ENCODE peak calls at places on chromosomes 5 and 9, in four cellular contexts. C is HepG2, U is transverse colon, G is left ventricle myocardium inferior. O is an unnamed sample. For H3K36me3, the result is how much of the 10 kb centered on the place peaks cover.

GRCh38 chr9:137055385-137056364 is 1.8 kb upstream of the ENTPD2 start:
- DNase-seq in G (peak), C (peak), U (peak), O (no peak)

GRCh38 chr9:130241198-130241535 is 24.4 kb upstream of the HMCN2 start:
- DNase-seq in G (no peak), C (no peak), U (no peak), O (no peak)

GRCh38 chr5:54719384-54720306 is 202.1 kb downstream of the SNX18 start:
- DNase-seq in C (no peak), U (no peak), G (peak), O (no peak)

GRCh38 chr5:151798674-151799073 is 26.9 kb downstream of the G3BP1 start:
- DNase-seq in G (no peak), U (no peak), C (no peak), O (no peak)

GRCh38 chr5:135596364-135596763 is 17.6 kb upstream of the CXCL14 start:
- DNase-seq in G (no peak), C (no peak), U (no peak), O (no peak)

GRCh38 chr5:132687995-132688394 is 14.2 kb downstream of the IL4 start:
- DNase-seq in G (no peak), C (no peak), U (no peak), O (no peak)

GRCh38 chr5:132411382-132411925 is 41.9 kb downstream of the SLC22A5 start:
- DNase-seq in U (peak), G (no peak), C (no peak), O (no peak)

GRCh38 chr5:156356238-156356637 is 29.3 kb downstream of the SGCD start:
- DNase-seq in C (no peak), U (no peak), G (no peak), O (no peak)

GRCh38 chr9:18424132-18424531 is 49.8 kb upstream of the ADAMTSL1 start:
- DNase-seq in G (no peak), U (no peak), C (no peak), O (no peak)

GRCh38 chr9:87497604-87498045 is at the start of gene DAPK1:
- DNase-seq in C (peak), U (peak), G (peak), O (peak)

GRCh38 chr9:79371948-79372555 is 199.7 kb upstream of the TLE4 start:
- DNase-seq in C (no peak), G (no peak), U (no peak), O (no peak)

GRCh38 chr9:116190997-116191396 is 37.4 kb downstream of the PAPPA start:
- DNase-seq in C (no peak), U (no peak), G (no peak), O (no peak)

GRCh38 chr9:23015557-23015956 is 568.9 kb downstream of the DMRTA1 start:
- DNase-seq in G (no peak), C (no peak), U (no peak), O (no peak)

GRCh38 chr5:33788922-33789321 is 102.9 kb downstream of the ADAMTS12 start:
- DNase-seq in C (no peak), G (no peak), U (no peak), O (no peak)

GRCh38 chr9:133347515-133347984 is 381 bp downstream of the MED22 start:
- DNase-seq in U (peak), C (no peak), G (peak), O (peak)

GRCh38 chr9:12819436-12820185 is 44.8 kb downstream of the LURAP1L start:
- DNase-seq in G (no peak), U (peak), C (peak), O (peak)

GRCh38 chr5:144207875-144208444 is 37.3 kb downstream of the KCTD16 start:
- DNase-seq in G (no peak), C (no peak), U (no peak), O (no peak)

GRCh38 chr9:109753308-109753707 is 26.7 kb upstream of the PALM2AKAP2 start:
- DNase-seq in U (no peak), C (no peak), G (no peak), O (no peak)

GRCh38 chr5:94707359-94707758 is 88.9 kb downstream of the SLF1 start:
- DNase-seq in U (no peak), G (no peak), C (no peak), O (no peak)

GRCh38 chr9:135898634-135899407 is 8.5 kb downstream of the CAMSAP1 start:
- DNase-seq in G (no peak), U (no peak), C (no peak), O (no peak)

GRCh38 chr5:16754086-16754485 is 137.3 kb upstream of the RETREG1 start:
- DNase-seq in U (no peak), G (no peak), C (no peak), O (no peak)

GRCh38 chr9:28206280-28206679 is 633.0 kb upstream of the C9orf72 start:
- DNase-seq in C (no peak), G (no peak), U (no peak), O (no peak)

GRCh38 chr5:67190856-67191255 is 5.7 kb downstream of the CD180 start:
- DNase-seq in C (no peak), U (no peak), G (no peak), O (no peak)

GRCh38 chr9:108180511-108180910 is 675.3 kb downstream of the ACTL7B start:
- DNase-seq in G (no peak), C (no peak), U (peak), O (no peak)

GRCh38 chr5:148443998-148444397 is 60.2 kb downstream of the FBXO38 start:
- DNase-seq in C (peak), U (peak), G (no peak), O (peak)

GRCh38 chr9:108972626-108973209 is 38.5 kb downstream of the ABITRAM start:
- DNase-seq in C (no peak), G (no peak), U (no peak), O (no peak)

GRCh38 chr5:37133939-37134338 is 115.2 kb downstream of the CPLANE1 start:
- DNase-seq in U (no peak), G (no peak), C (no peak), O (no peak)

GRCh38 chr5:43358338-43358737 is 45.1 kb upstream of the HMGCS1 start:
- DNase-seq in C (no peak), G (no peak), U (no peak), O (no peak)

GRCh38 chr5:150486402-150487198 is 21.3 kb upstream of the NDST1 start:
- DNase-seq in C (peak), G (peak), U (peak), O (peak)

GRCh38 chr5:157651623-157652376 is 438 bp downstream of the SOX30 start:
- DNase-seq in C (no peak), U (peak), G (peak), O (peak)

GRCh38 chr9:7637073-7637472 is 162.5 kb downstream of the DMAC1 start:
- DNase-seq in U (no peak), C (no peak), G (no peak), O (no peak)

DNA sequence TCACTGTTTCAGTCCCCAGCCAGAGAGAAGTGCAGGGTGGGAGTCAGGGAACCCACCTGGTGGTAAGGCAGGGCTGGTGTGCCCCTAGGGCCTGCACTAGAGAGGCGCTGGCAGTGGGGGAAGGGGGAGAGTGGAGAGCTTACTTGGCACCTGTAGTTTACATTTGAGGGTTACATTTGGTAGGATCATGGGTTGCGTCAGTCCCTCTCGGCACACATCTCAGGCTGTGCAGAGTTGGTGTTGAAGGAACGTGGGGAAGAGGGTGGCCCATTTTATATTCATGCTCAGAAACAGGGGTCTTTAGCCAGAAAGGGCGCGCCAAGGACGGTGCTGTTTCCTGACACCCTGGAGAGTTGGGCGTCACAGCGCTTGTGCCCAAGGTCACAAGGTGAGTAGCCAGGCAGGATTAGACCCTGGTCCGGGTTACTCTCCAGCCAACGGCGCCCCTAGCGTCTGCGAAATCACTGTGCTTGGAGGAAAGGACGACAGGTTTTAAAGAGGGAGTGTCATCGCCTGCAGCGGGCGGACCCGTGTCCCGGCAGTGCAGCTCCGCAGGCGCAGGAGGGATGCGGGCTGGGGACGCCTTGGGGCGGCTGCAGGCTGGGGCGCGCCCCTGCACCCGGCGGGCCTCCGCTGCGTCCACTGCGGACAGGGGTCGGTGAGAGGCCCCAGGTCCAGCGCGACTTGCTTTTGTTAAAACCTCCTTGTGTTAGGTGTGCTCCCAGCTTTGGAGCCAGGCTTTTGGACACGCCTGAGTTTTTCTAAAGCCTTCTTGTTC is 272.6 kb downstream of the FANCC start:
- DNase-seq in U (peak), C (no peak), G (peak), O (peak)
- H3K4me3 ChIP-seq in U (peak), C (no peak), G (peak), O (no peak)

GRCh38 chr5:95895223-95895622 is 66.4 kb downstream of the ELL2 start:
- DNase-seq in U (no peak), C (no peak), G (no peak), O (no peak)
- H3K36me3 ChIP-seq in U (under half), C (under half), G (half or more), O (under half)

GRCh38 chr5:95241-95980 is 3.4 kb downstream of the PLEKHG4B start:
- DNase-seq in G (no peak), C (no peak), U (no peak), O (no peak)

GRCh38 chr5:93221-93980 is 1.4 kb downstream of the PLEKHG4B start:
- DNase-seq in C (no peak), G (no peak), U (no peak), O (no peak)

GRCh38 chr5:99815-100214 is 7.8 kb downstream of the PLEKHG4B start:
- DNase-seq in C (no peak), U (no peak), G (no peak), O (no peak)

GRCh38 chr5:94113-94892 is 2.3 kb downstream of the PLEKHG4B start:
- DNase-seq in U (no peak), G (no peak), C (no peak), O (no peak)

DNA sequence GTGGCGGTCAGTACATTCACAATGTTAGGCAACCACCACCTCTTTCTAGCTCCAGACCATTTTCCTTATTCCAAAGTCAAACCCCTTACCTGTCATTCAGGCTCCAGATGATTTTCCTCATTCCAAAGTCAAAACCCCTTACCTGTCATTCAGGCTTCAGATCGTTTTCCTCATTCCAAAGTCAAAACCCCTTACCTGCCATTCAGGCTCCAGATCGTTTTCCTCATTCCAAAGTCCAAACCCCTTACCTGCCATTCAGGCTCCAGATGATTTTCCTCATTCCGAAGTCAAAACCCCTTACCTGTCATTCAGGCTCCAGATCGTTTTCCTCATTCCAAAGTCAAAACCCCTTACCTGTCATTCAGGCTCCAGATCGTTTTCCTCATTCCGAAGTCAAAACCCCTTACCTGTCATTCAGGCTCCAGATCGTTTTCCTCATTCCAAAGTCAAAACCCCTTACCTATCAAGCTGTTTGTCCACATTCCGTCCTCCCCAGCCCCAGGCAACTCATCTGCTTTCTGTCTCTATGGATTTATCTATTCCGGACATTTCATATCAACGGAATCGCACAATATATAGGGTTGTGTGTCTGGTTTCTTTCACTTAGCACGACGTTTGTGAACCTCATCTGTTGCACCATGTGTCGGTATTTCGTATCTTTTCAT is 5.1 kb downstream of the PLEKHG4B start:
- DNase-seq in U (no peak), C (no peak), G (no peak), O (no peak)
- H3K4me3 ChIP-seq in U (no peak), C (no peak), G (no peak), O (no peak)

GRCh38 chr9:98195671-98196070 is 3.2 kb upstream of the CORO2A start:
- DNase-seq in U (no peak), G (no peak), C (no peak), O (no peak)

GRCh38 chr9:98191615-98192502 is 578 bp downstream of the CORO2A start:
- DNase-seq in C (no peak), U (peak), G (no peak), O (peak)

GRCh38 chr9:98191210-98191609 is 1.2 kb downstream of the CORO2A start:
- DNase-seq in U (no peak), G (no peak), C (no peak), O (peak)

GRCh38 chr9:98192503-98193335 is at the start of gene CORO2A:
- DNase-seq in U (peak), C (peak), G (peak), O (peak)

DNA sequence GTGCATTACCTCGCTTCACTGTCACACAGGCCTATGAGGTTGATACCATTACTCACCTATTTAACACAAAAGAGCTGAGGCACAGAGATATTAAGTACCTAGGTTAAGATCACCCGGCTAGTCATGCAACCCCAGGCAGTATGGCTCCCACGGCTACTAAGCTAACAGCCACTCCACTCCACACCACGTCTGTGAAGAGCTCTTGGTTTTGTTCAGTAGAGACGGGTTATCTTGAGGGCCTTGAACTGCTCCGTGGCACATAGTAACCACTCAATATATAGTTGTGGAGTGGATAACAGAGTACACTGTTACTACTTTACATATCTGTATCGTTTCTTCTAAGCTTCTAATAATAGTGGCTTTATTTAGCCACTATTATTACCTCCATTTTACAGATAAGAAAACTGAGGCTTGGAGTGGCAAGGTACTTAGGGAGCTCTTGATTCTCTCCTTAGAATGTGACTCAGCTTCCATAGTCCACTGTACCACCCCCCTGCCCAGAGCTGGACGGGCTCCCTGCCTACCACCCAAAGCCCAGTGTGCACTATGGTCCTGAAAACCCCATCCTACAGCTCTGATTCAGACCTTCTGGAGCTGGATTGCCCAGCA is 1.0 kb upstream of the CORO2A start:
- DNase-seq in C (no peak), U (no peak), G (no peak), O (no peak)
- H3K36me3 ChIP-seq in C (under half), U (under half), G (under half), O (under half)

DNA sequence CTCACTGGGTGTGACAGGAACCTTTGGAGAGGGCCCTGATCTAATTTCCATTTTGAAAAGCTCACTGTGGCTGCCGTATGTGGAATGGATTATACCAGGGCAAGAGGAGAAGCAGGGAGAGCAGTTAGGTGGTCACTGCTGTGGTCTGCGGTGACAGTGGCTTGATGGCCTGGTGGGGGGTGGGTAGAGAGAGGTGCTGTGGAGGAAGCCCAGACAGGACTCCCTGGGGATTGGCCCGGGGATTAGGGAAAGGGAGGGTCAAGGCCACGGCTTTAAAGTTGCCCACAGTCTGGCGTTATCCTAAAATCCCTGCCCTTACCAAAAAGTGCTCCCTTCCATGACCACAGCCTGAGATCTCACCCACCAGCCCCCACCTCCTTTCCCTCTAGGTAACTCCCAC is 4.7 kb downstream of the B4GALT7 start:
- DNase-seq in C (no peak), U (no peak), G (no peak), O (no peak)
- H3K4me3 ChIP-seq in C (no peak), U (no peak), G (no peak), O (no peak)

DNA sequence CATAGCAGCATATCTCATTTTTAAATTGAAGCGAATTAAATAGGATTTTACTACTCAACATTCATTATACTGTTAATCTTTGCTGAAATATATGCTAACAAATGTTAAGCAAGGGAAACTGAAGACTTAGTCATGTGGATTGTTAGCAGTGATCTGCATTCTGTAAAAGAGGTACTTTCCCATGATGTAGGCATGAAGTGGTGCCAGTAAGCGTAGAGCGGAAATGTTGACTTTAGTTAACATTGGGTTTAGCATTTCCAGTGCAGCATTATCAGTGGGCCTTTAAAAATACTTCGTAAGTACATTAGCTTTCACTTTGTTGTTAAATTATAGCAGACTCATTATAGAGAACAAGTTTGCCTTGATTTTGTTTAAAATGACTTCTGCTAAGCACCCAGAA is 130.3 kb downstream of the CDC42SE2 start:
- DNase-seq in U (no peak), G (no peak), C (no peak), O (no peak)
- H3K36me3 ChIP-seq in U (under half), G (under half), C (under half), O (under half)

GRCh38 chr5:141560141-141560540 is 58.7 kb downstream of the DIAPH1 start:
- DNase-seq in G (no peak), U (no peak), C (no peak), O (no peak)
- H3K4me3 ChIP-seq in G (peak), U (no peak), C (no peak), O (no peak)

DNA sequence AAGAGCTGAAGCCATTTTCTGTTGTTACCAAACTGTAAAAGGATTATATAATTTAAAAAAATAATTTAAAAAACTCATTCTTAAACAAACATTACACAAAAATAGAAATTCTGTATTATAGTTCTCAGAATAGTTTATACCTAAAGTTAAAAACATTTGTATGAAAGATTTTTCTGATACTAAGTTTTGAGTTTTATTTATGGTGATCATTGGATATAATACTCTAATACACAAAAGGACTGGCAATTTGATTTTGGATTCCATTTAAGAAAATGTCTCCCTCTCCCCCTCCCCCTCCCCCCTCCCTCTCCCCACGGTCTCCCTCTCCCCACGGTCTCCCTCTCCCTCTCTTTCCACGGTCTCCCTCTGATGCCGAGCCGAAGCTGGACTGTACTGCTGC is 37.7 kb upstream of the PDCL start:
- DNase-seq in U (no peak), G (no peak), C (no peak), O (no peak)
- H3K36me3 ChIP-seq in U (under half), G (under half), C (under half), O (under half)

GRCh38 chr9:97773091-97773490 is 76.0 kb upstream of the XPA start:
- DNase-seq in G (no peak), U (no peak), C (no peak), O (no peak)

GRCh38 chr9:97769208-97769607 is 72.1 kb upstream of the XPA start:
- DNase-seq in G (no peak), U (no peak), C (no peak), O (no peak)

GRCh38 chr9:97772145-97772544 is 75.0 kb upstream of the XPA start:
- DNase-seq in U (no peak), C (no peak), G (no peak), O (no peak)

GRCh38 chr9:97768731-97769130 is 71.6 kb upstream of the XPA start:
- DNase-seq in U (no peak), G (no peak), C (no peak), O (no peak)

GRCh38 chr9:97770808-97771372 is 73.8 kb upstream of the XPA start:
- DNase-seq in C (no peak), G (no peak), U (no peak), O (no peak)
- H3K4me3 ChIP-seq in C (no peak), G (no peak), U (no peak), O (no peak)

GRCh38 chr5:177134653-177135225 is 1.2 kb downstream of the NSD1 start:
- DNase-seq in U (no peak), C (no peak), G (no peak), O (no peak)

GRCh38 chr5:177142029-177142681 is 8.6 kb downstream of the NSD1 start:
- DNase-seq in C (no peak), G (no peak), U (no peak), O (no peak)

GRCh38 chr5:177141496-177141895 is 7.9 kb downstream of the NSD1 start:
- DNase-seq in U (no peak), G (no peak), C (no peak), O (no peak)

GRCh38 chr5:177142778-177143177 is 9.2 kb downstream of the NSD1 start:
- DNase-seq in G (no peak), U (no peak), C (no peak), O (no peak)

GRCh38 chr5:177140312-177140711 is 6.7 kb downstream of the NSD1 start:
- DNase-seq in G (no peak), C (no peak), U (no peak), O (no peak)
- H3K36me3 ChIP-seq in G (half or more), C (under half), U (under half), O (under half)